ENCODE peak calls at places on chromosomes 16 and 17, in five cellular contexts. C is A549, I is NCI-H2171 treated with DMSO at 0.1 percent for 48 hours, G is bronchial epithelial cell, D is kidney epithelial cell. E is an unnamed sample.

GRCh38 chr16:87829123-87829980 is 40.0 kb downstream of the SLC7A5 start:
- DNase-seq in C (no peak), I (peak; percentile 70), G (no peak), D (no peak), E (no peak)

GRCh38 chr17:80645706-80646325 is 101.2 kb downstream of the RPTOR start:
- DNase-seq in C (no peak), I (no peak), G (no peak), D (no peak), E (no peak)

GRCh38 chr17:67605259-67605912 is 112.3 kb upstream of the NOL11 start:
- DNase-seq in C (no peak), I (no peak), G (no peak), D (no peak), E (no peak)

GRCh38 chr16:9996191-9996590 is 186.0 kb downstream of the GRIN2A start:
- DNase-seq in C (no peak), I (no peak), G (no peak), D (no peak), E (no peak)

GRCh38 chr17:75231071-75231470 is 25.6 kb downstream of the NUP85 start:
- DNase-seq in C (no peak), I (no peak), G (no peak), D (no peak), E (no peak)

GRCh38 chr16:87627542-87628245 is 25.4 kb downstream of the JPH3 start:
- DNase-seq in C (no peak), I (no peak), G (no peak), D (no peak), E (no peak)

GRCh38 chr16:70805787-70806186 is 4.8 kb upstream of the VAC14 start:
- DNase-seq in C (no peak), I (no peak), G (peak; percentile 95), D (peak; percentile 2), E (no peak)

GRCh38 chr17:81040791-81041337 is 5.9 kb downstream of the BAIAP2 start:
- DNase-seq in C (peak; percentile 77), I (no peak), G (no peak), D (no peak), E (peak; percentile 50)

GRCh38 chr17:33049781-33050414 is 58.3 kb downstream of the SPACA3 start:
- DNase-seq in C (peak; percentile 76), I (peak; percentile 57), G (peak; percentile 44), D (no peak), E (peak; percentile 60)

GRCh38 chr16:89704281-89704680 is 2.8 kb upstream of the SPATA2L start:
- DNase-seq in C (no peak), I (no peak), G (no peak), D (no peak), E (no peak)

GRCh38 chr17:4310349-4311060 is 46.7 kb upstream of the ANKFY1 start:
- DNase-seq in C (no peak), I (no peak), G (no peak), D (no peak), E (no peak)

GRCh38 chr17:11506635-11507034 is 91.6 kb upstream of the DNAH9 start:
- DNase-seq in C (no peak), I (no peak), G (peak; percentile 9), D (no peak), E (peak; percentile 49)

GRCh38 chr17:31489295-31490018 is 98.0 kb downstream of the RAB11FIP4 start:
- DNase-seq in C (no peak), I (no peak), G (peak; percentile 63), D (no peak), E (no peak)

GRCh38 chr16:4328580-4329353 is 12.9 kb downstream of the GLIS2 start:
- DNase-seq in C (no peak), I (no peak), G (no peak), D (no peak), E (no peak)

GRCh38 chr17:83080641-83081560 is 1.5 kb downstream of the METRNL start:
- DNase-seq in C (no peak), I (no peak), G (no peak), D (no peak), E (peak; percentile 48)

GRCh38 chr16:69031877-69032301 is 73.6 kb upstream of the HAS3 start:
- DNase-seq in C (no peak), I (no peak), G (peak; percentile 20), D (no peak), E (no peak)

GRCh38 chr17:77373298-77374169 is 232.8 kb downstream of the SEC14L1 start:
- DNase-seq in C (no peak), I (peak; percentile 41), G (no peak), D (no peak), E (no peak)

GRCh38 chr16:54436342-54436741 is 149.8 kb upstream of the IRX3 start:
- DNase-seq in C (no peak), I (no peak), G (no peak), D (no peak), E (no peak)

GRCh38 chr17:57915532-57915931 is 39.7 kb downstream of the CUEDC1 start:
- DNase-seq in C (no peak), I (no peak), G (no peak), D (no peak), E (no peak)

GRCh38 chr17:40951011-40951622 is 13.7 kb upstream of the KRT23 start:
- DNase-seq in C (no peak), I (no peak), G (no peak), D (no peak), E (no peak)

GRCh38 chr17:50963139-50963538 is 97.0 kb upstream of the TOB1 start:
- DNase-seq in C (no peak), I (no peak), G (no peak), D (no peak), E (no peak)

GRCh38 chr16:2966803-2967184 is 2.4 kb upstream of the PAQR4 start:
- DNase-seq in C (no peak), I (no peak), G (no peak), D (no peak), E (no peak)

GRCh38 chr17:80125656-80126448 is 21.1 kb downstream of the EIF4A3 start:
- DNase-seq in C (no peak), I (no peak), G (no peak), D (no peak), E (no peak)

E was measured in ACHN.